ENCODE peak calls at places on chromosome 6, in six cellular contexts. One of them, this sample, is unnamed.

GRCh38 chr6:4270799-4271198 is 135.4 kb upstream of the ECI2 start:
- DNase-seq in LoVo: no peak
- DNase-seq in amniotic stem cell: no peak
- DNase-seq in stimulated activated CD4-positive, alpha-beta T cell treated with anti-CD3 and anti-CD28 coated beads, Interleukin-1b, Interleukin-23, amount 100 ng/mL, for 1 hour: no peak
- DNase-seq in fibroblast of mammary gland: peak
- DNase-seq in AG04450: no peak
- DNase-seq in this sample: peak

GRCh38 chr6:44050872-44051421 is 76.3 kb downstream of the MRPL14 start:
- DNase-seq in LoVo: no peak
- DNase-seq in amniotic stem cell: no peak
- DNase-seq in stimulated activated CD4-positive, alpha-beta T cell treated with anti-CD3 and anti-CD28 coated beads, Interleukin-1b, Interleukin-23, amount 100 ng/mL, for 1 hour: no peak
- DNase-seq in fibroblast of mammary gland: no peak
- DNase-seq in AG04450: no peak
- DNase-seq in this sample: no peak

GRCh38 chr6:1110164-1110563 is 201.7 kb upstream of the FOXQ1 start:
- DNase-seq in LoVo: peak
- DNase-seq in amniotic stem cell: no peak
- DNase-seq in stimulated activated CD4-positive, alpha-beta T cell treated with anti-CD3 and anti-CD28 coated beads, Interleukin-1b, Interleukin-23, amount 100 ng/mL, for 1 hour: no peak
- DNase-seq in fibroblast of mammary gland: no peak
- DNase-seq in AG04450: no peak
- DNase-seq in this sample: peak

GRCh38 chr6:11374036-11375010 is 141.9 kb upstream of the NEDD9 start:
- DNase-seq in LoVo: no peak
- DNase-seq in amniotic stem cell: no peak
- DNase-seq in stimulated activated CD4-positive, alpha-beta T cell treated with anti-CD3 and anti-CD28 coated beads, Interleukin-1b, Interleukin-23, amount 100 ng/mL, for 1 hour: no peak
- DNase-seq in fibroblast of mammary gland: no peak
- DNase-seq in AG04450: no peak
- DNase-seq in this sample: no peak

GRCh38 chr6:129672883-129673631 is 36.9 kb downstream of the ARHGAP18 start:
- DNase-seq in LoVo: peak
- DNase-seq in amniotic stem cell: no peak
- DNase-seq in stimulated activated CD4-positive, alpha-beta T cell treated with anti-CD3 and anti-CD28 coated beads, Interleukin-1b, Interleukin-23, amount 100 ng/mL, for 1 hour: no peak
- DNase-seq in fibroblast of mammary gland: peak
- DNase-seq in AG04450: peak
- DNase-seq in this sample: peak

GRCh38 chr6:42899871-42900270 is 16.0 kb upstream of the PTCRA start:
- DNase-seq in LoVo: no peak
- DNase-seq in amniotic stem cell: no peak
- DNase-seq in stimulated activated CD4-positive, alpha-beta T cell treated with anti-CD3 and anti-CD28 coated beads, Interleukin-1b, Interleukin-23, amount 100 ng/mL, for 1 hour: no peak
- DNase-seq in fibroblast of mammary gland: no peak
- DNase-seq in AG04450: no peak
- DNase-seq in this sample: no peak

GRCh38 chr6:167898673-167899311 is 72.1 kb downstream of the AFDN start:
- DNase-seq in LoVo: peak
- DNase-seq in amniotic stem cell: no peak
- DNase-seq in stimulated activated CD4-positive, alpha-beta T cell treated with anti-CD3 and anti-CD28 coated beads, Interleukin-1b, Interleukin-23, amount 100 ng/mL, for 1 hour: no peak
- DNase-seq in fibroblast of mammary gland: peak
- DNase-seq in AG04450: peak
- DNase-seq in this sample: peak

GRCh38 chr6:106974337-106974998 is at the start of gene CD24:
- DNase-seq in LoVo: peak
- DNase-seq in amniotic stem cell: no peak
- DNase-seq in stimulated activated CD4-positive, alpha-beta T cell treated with anti-CD3 and anti-CD28 coated beads, Interleukin-1b, Interleukin-23, amount 100 ng/mL, for 1 hour: no peak
- DNase-seq in fibroblast of mammary gland: no peak
- DNase-seq in AG04450: no peak
- DNase-seq in this sample: peak

GRCh38 chr6:42410861-42411260 is 40.9 kb downstream of the TRERF1 start:
- DNase-seq in LoVo: no peak
- DNase-seq in amniotic stem cell: no peak
- DNase-seq in stimulated activated CD4-positive, alpha-beta T cell treated with anti-CD3 and anti-CD28 coated beads, Interleukin-1b, Interleukin-23, amount 100 ng/mL, for 1 hour: no peak
- DNase-seq in fibroblast of mammary gland: no peak
- DNase-seq in AG04450: no peak
- DNase-seq in this sample: no peak

This sample was measured in EL.